ENCODE peak calls at places on chromosomes 13 and 19, in six cellular contexts. One of them, this sample, is unnamed.

GRCh38 chr19:34041922-34042521 is 130.3 kb upstream of the LSM14A start:
- DNase-seq in OCI-M1: peak
- DNase-seq in iPS-NIHi11: peak
- DNase-seq in RWPE1: no peak
- DNase-seq in T-cell: peak
- DNase-seq in AG04450: no peak
- DNase-seq in this sample: no peak

GRCh38 chr19:1668339-1669123 is 16.1 kb upstream of the TCF3 start:
- DNase-seq in OCI-M1: peak
- DNase-seq in T-cell: no peak
- DNase-seq in RWPE1: no peak
- DNase-seq in iPS-NIHi11: no peak
- DNase-seq in AG04450: no peak
- DNase-seq in this sample: peak

GRCh38 chr13:113777311-113778260 is 18.6 kb downstream of the TMEM255B start:
- DNase-seq in AG04450: no peak
- DNase-seq in RWPE1: peak
- DNase-seq in T-cell: no peak
- DNase-seq in OCI-M1: peak
- DNase-seq in iPS-NIHi11: peak
- DNase-seq in this sample: no peak

GRCh38 chr13:77584111-77584510 is 48.6 kb downstream of the SCEL start:
- DNase-seq in AG04450: no peak
- DNase-seq in RWPE1: peak
- DNase-seq in iPS-NIHi11: no peak
- DNase-seq in T-cell: no peak
- DNase-seq in OCI-M1: no peak
- DNase-seq in this sample: no peak

GRCh38 chr19:40279120-40279551 is 6.0 kb downstream of the AKT2 start:
- DNase-seq in iPS-NIHi11: no peak
- DNase-seq in OCI-M1: no peak
- DNase-seq in T-cell: no peak
- DNase-seq in RWPE1: no peak
- DNase-seq in AG04450: peak
- DNase-seq in this sample: no peak

GRCh38 chr19:4362871-4363545 is 19.6 kb downstream of the MPND start:
- DNase-seq in RWPE1: no peak
- DNase-seq in AG04450: no peak
- DNase-seq in OCI-M1: no peak
- DNase-seq in T-cell: no peak
- DNase-seq in iPS-NIHi11: peak
- DNase-seq in this sample: no peak

GRCh38 chr13:43297967-43298366 is 274.6 kb downstream of the DNAJC15 start:
- DNase-seq in iPS-NIHi11: no peak
- DNase-seq in RWPE1: no peak
- DNase-seq in OCI-M1: no peak
- DNase-seq in T-cell: no peak
- DNase-seq in AG04450: no peak
- DNase-seq in this sample: no peak

GRCh38 chr13:64529874-64530485 is 2700.2 kb downstream of the PCDH9 start:
- DNase-seq in AG04450: no peak
- DNase-seq in OCI-M1: peak
- DNase-seq in iPS-NIHi11: peak
- DNase-seq in RWPE1: peak
- DNase-seq in T-cell: no peak
- DNase-seq in this sample: no peak

GRCh38 chr19:43570174-43570791 is 5.0 kb downstream of the XRCC1 start:
- DNase-seq in AG04450: no peak
- DNase-seq in OCI-M1: no peak
- DNase-seq in RWPE1: peak
- DNase-seq in T-cell: no peak
- DNase-seq in iPS-NIHi11: no peak
- DNase-seq in this sample: peak

GRCh38 chr19:42203700-42204099 is 13.8 kb downstream of the DEDD2 start:
- DNase-seq in RWPE1: no peak
- DNase-seq in T-cell: no peak
- DNase-seq in AG04450: no peak
- DNase-seq in OCI-M1: no peak
- DNase-seq in iPS-NIHi11: no peak
- DNase-seq in this sample: no peak

GRCh38 chr13:111115841-111116500 is 861 bp downstream of the ARHGEF7 start:
- DNase-seq in AG04450: peak
- DNase-seq in RWPE1: no peak
- DNase-seq in iPS-NIHi11: peak
- DNase-seq in OCI-M1: no peak
- DNase-seq in T-cell: no peak
- DNase-seq in this sample: no peak

GRCh38 chr19:1074512-1075283 is 7.7 kb downstream of the ARHGAP45 start:
- DNase-seq in iPS-NIHi11: no peak
- DNase-seq in OCI-M1: peak
- DNase-seq in T-cell: peak
- DNase-seq in AG04450: no peak
- DNase-seq in RWPE1: peak
- DNase-seq in this sample: peak

GRCh38 chr13:59834801-59835200 is 328.9 kb downstream of the DIAPH3 start:
- DNase-seq in RWPE1: no peak
- DNase-seq in T-cell: no peak
- DNase-seq in iPS-NIHi11: no peak
- DNase-seq in AG04450: no peak
- DNase-seq in OCI-M1: no peak
- DNase-seq in this sample: no peak

GRCh38 chr19:30722236-30722635 is 350.1 kb downstream of the ZNF536 start:
- DNase-seq in OCI-M1: no peak
- DNase-seq in RWPE1: no peak
- DNase-seq in T-cell: no peak
- DNase-seq in iPS-NIHi11: no peak
- DNase-seq in AG04450: no peak
- DNase-seq in this sample: no peak

GRCh38 chr19:5953680-5954213 is 24.2 kb downstream of the RANBP3 start:
- DNase-seq in RWPE1: no peak
- DNase-seq in iPS-NIHi11: no peak
- DNase-seq in OCI-M1: peak
- DNase-seq in T-cell: no peak
- DNase-seq in AG04450: no peak
- DNase-seq in this sample: no peak

GRCh38 chr19:11657307-11657706 is 60.0 kb downstream of the ZNF627 start:
- DNase-seq in T-cell: no peak
- DNase-seq in OCI-M1: peak
- DNase-seq in RWPE1: no peak
- DNase-seq in AG04450: no peak
- DNase-seq in iPS-NIHi11: no peak
- DNase-seq in this sample: no peak

GRCh38 chr13:108326318-108326717 is 56.8 kb downstream of the TNFSF13B start:
- DNase-seq in OCI-M1: peak
- DNase-seq in iPS-NIHi11: no peak
- DNase-seq in T-cell: peak
- DNase-seq in RWPE1: no peak
- DNase-seq in AG04450: no peak
- DNase-seq in this sample: no peak

GRCh38 chr13:112842343-112842856 is 126.6 kb upstream of the MCF2L start:
- DNase-seq in OCI-M1: no peak
- DNase-seq in AG04450: no peak
- DNase-seq in RWPE1: no peak
- DNase-seq in iPS-NIHi11: peak
- DNase-seq in T-cell: no peak
- DNase-seq in this sample: no peak

GRCh38 chr13:102724923-102725322 is 30.1 kb upstream of the METTL21C start:
- DNase-seq in OCI-M1: peak
- DNase-seq in RWPE1: peak
- DNase-seq in AG04450: no peak
- DNase-seq in iPS-NIHi11: no peak
- DNase-seq in T-cell: no peak
- DNase-seq in this sample: peak

GRCh38 chr19:33359581-33359980 is 13.9 kb upstream of the CEBPG start:
- DNase-seq in T-cell: no peak
- DNase-seq in AG04450: no peak
- DNase-seq in RWPE1: no peak
- DNase-seq in iPS-NIHi11: no peak
- DNase-seq in OCI-M1: no peak
- DNase-seq in this sample: no peak

GRCh38 chr19:48419158-48419920 is 25.9 kb downstream of the GRIN2D start:
- DNase-seq in AG04450: no peak
- DNase-seq in T-cell: peak
- DNase-seq in RWPE1: no peak
- DNase-seq in OCI-M1: peak
- DNase-seq in iPS-NIHi11: peak
- DNase-seq in this sample: peak

GRCh38 chr13:101453784-101454201 is 1.3 kb downstream of the ITGBL1 start:
- DNase-seq in T-cell: no peak
- DNase-seq in AG04450: no peak
- DNase-seq in iPS-NIHi11: peak
- DNase-seq in RWPE1: no peak
- DNase-seq in OCI-M1: no peak
- DNase-seq in this sample: no peak

GRCh38 chr19:39199025-39199424 is 2.3 kb downstream of the NCCRP1 start:
- DNase-seq in OCI-M1: peak
- DNase-seq in iPS-NIHi11: peak
- DNase-seq in T-cell: no peak
- DNase-seq in AG04450: peak
- DNase-seq in RWPE1: no peak
- DNase-seq in this sample: no peak

GRCh38 chr13:51322826-51323225 is 16.7 kb upstream of the SERPINE3 start:
- DNase-seq in OCI-M1: no peak
- DNase-seq in T-cell: no peak
- DNase-seq in iPS-NIHi11: no peak
- DNase-seq in RWPE1: no peak
- DNase-seq in AG04450: no peak
- DNase-seq in this sample: no peak

GRCh38 chr19:56142087-56142787 is 1.1 kb downstream of the ZNF444 start:
- DNase-seq in OCI-M1: no peak
- DNase-seq in RWPE1: no peak
- DNase-seq in T-cell: no peak
- DNase-seq in iPS-NIHi11: no peak
- DNase-seq in AG04450: no peak
- DNase-seq in this sample: no peak

GRCh38 chr13:77374339-77374738 is 47.4 kb upstream of the MYCBP2 start:
- DNase-seq in iPS-NIHi11: no peak
- DNase-seq in AG04450: no peak
- DNase-seq in OCI-M1: no peak
- DNase-seq in RWPE1: no peak
- DNase-seq in T-cell: no peak
- DNase-seq in this sample: no peak

GRCh38 chr19:17841371-17841809 is 6.4 kb downstream of the JAK3 start:
- DNase-seq in AG04450: no peak
- DNase-seq in OCI-M1: no peak
- DNase-seq in T-cell: no peak
- DNase-seq in RWPE1: peak
- DNase-seq in iPS-NIHi11: no peak
- DNase-seq in this sample: no peak

GRCh38 chr13:47038196-47038595 is 141.3 kb upstream of the HTR2A start:
- DNase-seq in iPS-NIHi11: no peak
- DNase-seq in OCI-M1: no peak
- DNase-seq in T-cell: no peak
- DNase-seq in RWPE1: no peak
- DNase-seq in AG04450: no peak
- DNase-seq in this sample: no peak

GRCh38 chr13:47230155-47230554 is 333.3 kb upstream of the HTR2A start:
- DNase-seq in OCI-M1: no peak
- DNase-seq in RWPE1: no peak
- DNase-seq in T-cell: no peak
- DNase-seq in iPS-NIHi11: no peak
- DNase-seq in AG04450: no peak
- DNase-seq in this sample: no peak

GRCh38 chr13:51241720-51242119 is 19.5 kb downstream of the FAM124A start:
- DNase-seq in iPS-NIHi11: no peak
- DNase-seq in AG04450: no peak
- DNase-seq in RWPE1: no peak
- DNase-seq in T-cell: no peak
- DNase-seq in OCI-M1: peak
- DNase-seq in this sample: no peak

GRCh38 chr13:76754414-76754813 is 131.8 kb downstream of the KCTD12 start:
- DNase-seq in RWPE1: peak
- DNase-seq in T-cell: no peak
- DNase-seq in iPS-NIHi11: no peak
- DNase-seq in OCI-M1: no peak
- DNase-seq in AG04450: no peak
- DNase-seq in this sample: no peak

GRCh38 chr19:16330368-16330801 is 5.8 kb downstream of the KLF2 start:
- DNase-seq in OCI-M1: no peak
- DNase-seq in RWPE1: peak
- DNase-seq in T-cell: peak
- DNase-seq in AG04450: no peak
- DNase-seq in iPS-NIHi11: peak
- DNase-seq in this sample: no peak

GRCh38 chr13:98384739-98385138 is 192.2 kb downstream of the STK24 start:
- DNase-seq in iPS-NIHi11: no peak
- DNase-seq in RWPE1: no peak
- DNase-seq in AG04450: no peak
- DNase-seq in T-cell: no peak
- DNase-seq in OCI-M1: no peak
- DNase-seq in this sample: no peak

GRCh38 chr19:10333758-10334339 is 520 bp upstream of the RAVER1 start:
- DNase-seq in T-cell: no peak
- DNase-seq in AG04450: no peak
- DNase-seq in OCI-M1: no peak
- DNase-seq in RWPE1: peak
- DNase-seq in iPS-NIHi11: no peak
- DNase-seq in this sample: no peak

GRCh38 chr13:109785892-109786450 is 412 bp downstream of the IRS2 start:
- DNase-seq in AG04450: no peak
- DNase-seq in T-cell: peak
- DNase-seq in RWPE1: no peak
- DNase-seq in OCI-M1: no peak
- DNase-seq in iPS-NIHi11: peak
- DNase-seq in this sample: no peak

GRCh38 chr13:41054212-41054877 is 7.0 kb upstream of the WBP4 start:
- DNase-seq in RWPE1: no peak
- DNase-seq in AG04450: no peak
- DNase-seq in T-cell: peak
- DNase-seq in iPS-NIHi11: no peak
- DNase-seq in OCI-M1: peak
- DNase-seq in this sample: no peak

This sample was measured in NCI-H2171.